ENCODE peak calls at places on chromosomes 13 and 19, in four cellular contexts. U, K, J and H are unnamed samples.

GRCh38 chr13:95323930-95324662 is 22.8 kb upstream of the ABCC4 start:
- DNase-seq in J (no peak), K (no peak), U (no peak), H (no peak)

GRCh38 chr19:38263696-38264485 is 482 bp upstream of the SPINT2 start:
- DNase-seq in U (peak), K (peak), J (no peak), H (no peak)

GRCh38 chr19:9498183-9498902 is at the start of gene ZNF560:
- DNase-seq in J (no peak), U (no peak), K (no peak), H (peak)

GRCh38 chr13:27917121-27917947 is 2.5 kb upstream of the PDX1 start:
- DNase-seq in J (no peak), U (no peak), K (no peak), H (no peak)

GRCh38 chr13:28531195-28531955 is 36.4 kb upstream of the FLT1 start:
- DNase-seq in J (peak), U (no peak), K (no peak), H (peak)

GRCh38 chr13:39105110-39105509 is 66.9 kb downstream of the NHLRC3 start:
- DNase-seq in U (peak), J (no peak), K (no peak), H (no peak)

GRCh38 chr19:41367848-41368301 is 3.9 kb upstream of the B9D2 start:
- DNase-seq in J (no peak), U (no peak), K (no peak), H (peak)

GRCh38 chr19:45999653-46000121 is 4.4 kb downstream of the CCDC61 start:
- DNase-seq in J (peak), U (no peak), K (no peak), H (no peak)

GRCh38 chr19:13208964-13209796 is 59.0 kb downstream of the IER2 start:
- DNase-seq in J (peak), K (no peak), U (no peak), H (no peak)

GRCh38 chr13:110682746-110683145 is 23.2 kb downstream of the CARS2 start:
- DNase-seq in K (no peak), U (no peak), J (no peak), H (no peak)

GRCh38 chr13:24713022-24713421 is 32.8 kb downstream of the ATP12A start:
- DNase-seq in J (no peak), K (no peak), U (no peak), H (peak)

GRCh38 chr13:72565893-72566292 is 161.5 kb downstream of the MZT1 start:
- DNase-seq in U (peak), K (no peak), J (no peak), H (no peak)

GRCh38 chr19:41327499-41328156 is 17.7 kb downstream of the CCDC97 start:
- DNase-seq in K (peak), J (peak), U (no peak), H (peak)

GRCh38 chr13:101204270-101205011 is 211.9 kb downstream of the NALCN start:
- DNase-seq in U (no peak), J (no peak), K (no peak), H (no peak)

GRCh38 chr13:91135949-91136348 is 211.5 kb upstream of the MIR17HG start:
- DNase-seq in U (no peak), K (no peak), J (no peak), H (no peak)

GRCh38 chr19:34556500-34556899 is 74.9 kb downstream of the WTIP start:
- DNase-seq in J (no peak), K (no peak), U (no peak), H (peak)

GRCh38 chr19:41706741-41707501 is 1.5 kb upstream of the CEACAM5 start:
- DNase-seq in K (peak), U (peak), J (peak), H (peak)

GRCh38 chr13:95139186-95139585 is 162.1 kb downstream of the ABCC4 start:
- DNase-seq in U (no peak), J (no peak), K (no peak), H (no peak)

GRCh38 chr13:77698211-77699058 is 948 bp downstream of the SLAIN1 start:
- DNase-seq in U (peak), J (peak), K (peak), H (no peak)

GRCh38 chr19:1746401-1747284 is 6.7 kb upstream of the ONECUT3 start:
- DNase-seq in J (no peak), U (no peak), K (no peak), H (no peak)